ENCODE peak calls at places on chromosomes 11 and 22, in five cellular contexts. E is CD8-positive, alpha-beta memory T cell; J is GM23338; G is lower lobe of right lung; R is suprapubic skin. Y is an unnamed sample.

GRCh38 chr11:34653851-34654490 is 33.1 kb downstream of the EHF start:
- DNase-seq in E (no peak), R (no peak), J (no peak), G (peak), Y (no peak)

GRCh38 chr11:65865550-65866172 is 5.4 kb downstream of the MUS81 start:
- DNase-seq in E (no peak), R (no peak), G (peak), J (no peak), Y (peak)

GRCh38 chr11:77181226-77181625 is 53.2 kb downstream of the MYO7A start:
- DNase-seq in R (no peak), J (no peak), G (peak), E (no peak), Y (no peak)

GRCh38 chr11:76074178-76075112 is 131.9 kb downstream of the WNT11 start:
- DNase-seq in E (no peak), R (no peak), J (no peak), G (no peak), Y (no peak)

GRCh38 chr11:61961570-61962212 is 5.7 kb downstream of the FTH1 start:
- DNase-seq in G (no peak), J (no peak), R (no peak), E (no peak), Y (peak)

GRCh38 chr11:2509481-2510001 is 64.7 kb downstream of the KCNQ1 start:
- DNase-seq in G (peak), J (no peak), R (peak), E (no peak), Y (no peak)

GRCh38 chr11:44568706-44569473 is 3.4 kb downstream of the CD82 start:
- DNase-seq in R (peak), J (no peak), E (peak), G (peak), Y (peak)

GRCh38 chr11:86755196-86755595 is 45.1 kb upstream of the PRSS23 start:
- DNase-seq in E (no peak), J (no peak), R (no peak), G (no peak), Y (no peak)

GRCh38 chr22:28674121-28674563 is 5.5 kb downstream of the TTC28 start:
- DNase-seq in R (no peak), G (no peak), E (peak), J (no peak), Y (no peak)

GRCh38 chr22:43449205-43449830 is 37.5 kb downstream of the MPPED1 start:
- DNase-seq in E (no peak), G (no peak), J (peak), R (no peak), Y (peak)

GRCh38 chr22:25420925-25421904 is 143.3 kb upstream of the GRK3 start:
- DNase-seq in R (no peak), G (no peak), J (peak), E (no peak), Y (no peak)

GRCh38 chr22:35582861-35583670 is 34.1 kb downstream of the MB start:
- DNase-seq in R (no peak), J (peak), G (peak), E (peak), Y (no peak)

GRCh38 chr11:10762185-10762584 is 11.1 kb downstream of the CTR9 start:
- DNase-seq in G (no peak), E (no peak), R (no peak), J (no peak), Y (no peak)

GRCh38 chr11:105878510-105878909 is 143.5 kb downstream of the MSANTD4 start:
- DNase-seq in E (no peak), J (no peak), R (no peak), G (no peak), Y (no peak)

GRCh38 chr22:28419916-28420315 is 259.7 kb downstream of the TTC28 start:
- DNase-seq in R (no peak), G (no peak), E (no peak), J (no peak), Y (no peak)

GRCh38 chr11:126949066-126949945 is 51.3 kb downstream of the KIRREL3 start:
- DNase-seq in G (no peak), J (no peak), E (no peak), R (no peak), Y (no peak)

GRCh38 chr22:41285441-41285819 is 557 bp downstream of the RANGAP1 start:
- DNase-seq in J (peak), G (peak), E (peak), R (peak), Y (peak)

GRCh38 chr11:86987687-86988086 is 32.5 kb upstream of the FZD4 start:
- DNase-seq in R (no peak), J (no peak), E (no peak), G (no peak), Y (no peak)

GRCh38 chr11:19980388-19980787 is 179.9 kb downstream of the DBX1 start:
- DNase-seq in E (no peak), J (no peak), G (no peak), R (no peak), Y (no peak)

GRCh38 chr11:19977941-19978340 is 182.3 kb downstream of the DBX1 start:
- DNase-seq in G (no peak), E (no peak), R (no peak), J (no peak), Y (no peak)

GRCh38 chr11:19978668-19979518 is 181.4 kb downstream of the DBX1 start:
- DNase-seq in G (peak), E (no peak), J (no peak), R (no peak), Y (peak)

GRCh38 chr11:19980957-19981669 is 179.2 kb downstream of the DBX1 start:
- DNase-seq in E (no peak), G (no peak), R (no peak), J (no peak), Y (no peak)

DNA sequence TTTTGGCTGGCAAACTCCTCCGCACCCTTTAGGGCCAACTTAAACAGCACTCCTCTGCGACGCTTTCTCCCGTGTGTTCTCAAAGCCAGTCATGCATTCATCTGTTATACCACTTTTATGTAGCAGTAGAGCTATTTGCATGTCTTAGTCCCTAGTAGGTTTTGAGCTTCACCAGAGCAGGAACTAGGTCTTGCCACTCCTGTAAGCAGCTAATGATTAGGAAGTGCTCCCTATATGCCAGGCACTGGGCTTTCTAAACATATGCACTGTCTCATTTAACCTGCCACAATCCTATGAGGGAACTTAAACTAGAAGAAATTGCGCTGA is 180.8 kb downstream of the DBX1 start:
- DNase-seq in J (no peak), E (no peak), R (no peak), G (no peak), Y (no peak)
- H3K27ac ChIP-seq in J (no peak), E (peak), R (no peak), G (peak), Y (peak)

DNA sequence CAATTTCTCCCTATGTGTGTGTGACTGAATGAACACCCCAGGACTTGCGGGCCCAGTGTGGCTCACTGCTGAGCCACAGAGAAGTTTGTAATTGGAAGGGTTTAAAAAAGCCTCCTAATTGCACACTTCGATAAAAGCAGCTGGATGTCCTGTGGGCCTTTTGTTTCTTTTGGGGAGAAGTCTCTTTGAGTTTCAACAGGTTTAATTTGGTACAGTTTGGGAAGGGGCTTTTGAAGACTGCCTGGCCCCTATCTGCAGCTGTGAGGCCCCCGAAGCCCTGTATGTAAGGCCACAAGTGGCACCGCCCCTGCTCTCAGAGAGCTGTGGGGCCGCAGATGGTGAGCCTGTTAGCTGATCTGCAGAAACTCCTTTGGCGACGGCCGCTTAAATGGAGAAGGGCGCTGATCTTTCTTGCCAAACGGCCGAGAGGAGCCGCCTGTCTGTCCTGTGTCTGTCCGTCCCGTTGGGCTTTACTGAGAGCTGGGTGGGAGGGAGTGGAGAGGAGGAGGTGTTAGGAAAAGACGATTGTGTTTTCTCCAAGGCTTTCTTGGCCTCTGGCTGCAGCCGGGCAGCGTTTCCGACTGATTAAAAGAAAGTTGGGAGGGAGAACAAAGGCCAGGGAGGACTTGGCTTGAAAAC is 2.1 kb downstream of the FBLN1 start:
- DNase-seq in E (no peak), R (no peak), G (no peak), J (peak), Y (peak)
- H3K27ac ChIP-seq in E (no peak), R (peak), G (peak), J (peak), Y (peak)

GRCh38 chr11:116457336-116458007 is 315.3 kb downstream of the BUD13 start:
- DNase-seq in E (no peak), R (no peak), J (no peak), G (no peak), Y (no peak)
- H3K27ac ChIP-seq in E (no peak), R (no peak), J (no peak), G (no peak), Y (no peak)

GRCh38 chr22:19271856-19272535 is 19.5 kb downstream of the CLTCL1 start:
- DNase-seq in R (no peak), J (no peak), G (no peak), E (no peak), Y (no peak)
- H3K27ac ChIP-seq in R (no peak), J (peak), G (no peak), E (no peak), Y (no peak)